ENCODE peak calls at places on chromosomes 12 and 14, in seven cellular contexts. G is activated CD4-positive, CD25-positive, alpha-beta regulatory T cell; B is activated naive CD4-positive, alpha-beta T cell treated with anti-CD3 and anti-CD28 coated beads for 36 hours; F is activated T-cell treated with anti-CD3 and anti-CD28 coated beads, Interleukin-2, amount 50 U/mL, for 48 hours; Y is SW480; X is activated CD4-positive, alpha-beta T cell treated with anti-CD3 and anti-CD28 coated beads for 1 hour; U is EL. A is an unnamed sample.
A peak's percentile ranks its signal among the peaks of the same experiment; 100 is the strongest.

GRCh38 chr12:48853228-48853688 is 1.3 kb upstream of the DDX23 start:
- DNase-seq in B (peak; percentile 98), G (peak; percentile 83), F (peak; percentile 92), X (peak; percentile 74), U (peak; percentile 89), Y (peak; percentile 80), A (peak; percentile 92)

GRCh38 chr14:69612014-69612758 is 790 bp downstream of the SUSD6 start:
- DNase-seq in G (no peak), B (peak; percentile 52), U (peak; percentile 47), F (peak; percentile 66), Y (peak; percentile 70), X (peak; percentile 25), A (peak; percentile 78)

GRCh38 chr12:26798013-26798412 is 35.0 kb downstream of the ITPR2 start:
- DNase-seq in F (no peak), B (no peak), G (no peak), U (no peak), X (no peak), Y (no peak), A (no peak)

GRCh38 chr14:65255583-65256443 is 153.5 kb upstream of the MAX start:
- DNase-seq in F (no peak), U (no peak), X (no peak), B (peak; percentile 17), Y (peak; percentile 32), G (no peak), A (no peak)

GRCh38 chr12:50079771-50080170 is 5.4 kb upstream of the SMARCD1 start:
- DNase-seq in X (no peak), G (no peak), Y (no peak), F (no peak), B (no peak), U (no peak), A (no peak)

GRCh38 chr12:5637698-5638097 is 205.8 kb downstream of the NTF3 start:
- DNase-seq in X (no peak), G (no peak), F (no peak), U (no peak), B (no peak), Y (no peak), A (no peak)

GRCh38 chr14:100116134-100116533 is 43.3 kb downstream of the DEGS2 start:
- DNase-seq in B (no peak), X (no peak), U (no peak), G (no peak), Y (no peak), F (no peak), A (no peak)

GRCh38 chr14:89232366-89233070 is 184.5 kb downstream of the FOXN3 start:
- DNase-seq in Y (no peak), G (no peak), B (no peak), F (no peak), U (no peak), X (no peak), A (no peak)

GRCh38 chr12:62660763-62661162 is 194.1 kb downstream of the MON2 start:
- DNase-seq in X (no peak), U (peak; percentile 85), Y (no peak), F (no peak), G (no peak), B (no peak), A (no peak)

GRCh38 chr14:56933446-56933845 is 123.2 kb upstream of the OTX2 start:
- DNase-seq in G (no peak), U (no peak), F (no peak), B (no peak), Y (no peak), X (no peak), A (no peak)

GRCh38 chr14:49977126-49977841 is 84.4 kb downstream of the ARF6 start:
- DNase-seq in Y (no peak), U (no peak), X (peak; percentile 31), G (no peak), B (peak; percentile 66), F (peak; percentile 75), A (peak; percentile 73)

GRCh38 chr14:59189281-59189821 is 884 bp downstream of the DAAM1 start:
- DNase-seq in U (peak; percentile 32), Y (peak; percentile 6), X (peak; percentile 14), B (peak; percentile 32), F (peak; percentile 57), G (peak; percentile 4), A (no peak)

GRCh38 chr14:62304172-62304571 is 542.0 kb downstream of the SNAPC1 start:
- DNase-seq in U (no peak), X (no peak), B (no peak), G (no peak), Y (no peak), F (no peak), A (no peak)

GRCh38 chr14:20278414-20278813 is 27.3 kb downstream of the TTC5 start:
- DNase-seq in X (no peak), U (peak; percentile 26), F (no peak), G (no peak), B (peak; percentile 13), Y (no peak), A (no peak)

GRCh38 chr12:26651566-26652188 is 181.3 kb downstream of the ITPR2 start:
- DNase-seq in F (peak; percentile 60), G (peak; percentile 4), B (peak; percentile 59), U (peak; percentile 72), X (no peak), Y (peak; percentile 88), A (peak; percentile 61)

GRCh38 chr12:124392991-124393790 is 98.3 kb downstream of the RFLNA start:
- DNase-seq in Y (no peak), B (no peak), X (no peak), U (peak; percentile 84), G (no peak), F (no peak), A (no peak)

GRCh38 chr14:56273949-56274348 is 155.7 kb downstream of the PELI2 start:
- DNase-seq in G (no peak), Y (no peak), U (no peak), X (no peak), F (no peak), B (no peak), A (no peak)

GRCh38 chr12:1846421-1847405 is 26.3 kb downstream of the LRTM2 start:
- DNase-seq in F (no peak), X (no peak), U (no peak), G (no peak), Y (no peak), B (no peak), A (no peak)

GRCh38 chr12:30301291-30301690 is 394.4 kb downstream of the IPO8 start:
- DNase-seq in B (no peak), Y (no peak), F (no peak), G (no peak), U (no peak), X (no peak), A (no peak)

GRCh38 chr12:55642275-55643068 is 5.8 kb downstream of the OR10P1 start:
- DNase-seq in Y (no peak), B (peak; percentile 67), X (no peak), G (no peak), U (no peak), F (no peak), A (no peak)

GRCh38 chr12:1481326-1481725 is 113.1 kb downstream of the FBXL14 start:
- DNase-seq in Y (no peak), G (no peak), F (no peak), U (no peak), X (no peak), B (no peak), A (no peak)

GRCh38 chr12:119258149-119258548 is 76.4 kb upstream of the CCDC60 start:
- DNase-seq in F (no peak), X (no peak), U (no peak), B (no peak), G (no peak), Y (peak; percentile 31), A (no peak)

GRCh38 chr14:105477659-105478623 is 3.3 kb downstream of the CRIP2 start:
- DNase-seq in B (no peak), X (peak; percentile 61), U (no peak), Y (no peak), F (no peak), G (no peak), A (no peak)

GRCh38 chr12:4151362-4152121 is 122.0 kb upstream of the CCND2 start:
- DNase-seq in G (no peak), Y (no peak), U (no peak), X (no peak), B (peak; percentile 6), F (no peak), A (no peak)

GRCh38 chr14:39366460-39367386 is 65.5 kb downstream of the FBXO33 start:
- DNase-seq in X (no peak), F (no peak), B (no peak), Y (no peak), G (no peak), U (no peak), A (no peak)

GRCh38 chr12:117521327-117521726 is 159.9 kb upstream of the NOS1 start:
- DNase-seq in B (no peak), G (no peak), F (no peak), X (no peak), Y (no peak), U (no peak), A (no peak)

GRCh38 chr14:61322011-61322798 is 826 bp downstream of the PRKCH start:
- DNase-seq in B (peak; percentile 50), Y (peak; percentile 41), U (no peak), F (peak; percentile 67), G (no peak), X (peak; percentile 21), A (no peak)

GRCh38 chr14:85468815-85469214 is 61.1 kb upstream of the FLRT2 start:
- DNase-seq in G (no peak), B (no peak), F (no peak), Y (no peak), X (no peak), U (no peak), A (no peak)

GRCh38 chr12:46874642-46875041 is 48.8 kb upstream of the SLC38A4 start:
- DNase-seq in F (no peak), U (peak; percentile 89), G (no peak), Y (no peak), X (no peak), B (no peak), A (no peak)

A was measured in activated CD8-positive, alpha-beta memory T cell treated with anti-CD3 and anti-CD28 coated beads for 24 hours.